ENCODE peak calls at places on chromosomes 7 and 10, in nine cellular contexts. B is aorta; Y is ascending aorta; L is hepatic stellate cell; F is stimulated activated CD8-positive, alpha-beta memory T cell treated with anti-CD3 and anti-CD28 coated beads, Interleukin-7, amount 100 ng/mL, for 24 hours; C is activated T-helper 9 cell treated with anti-CD3 and anti-CD28 coated beads, Interleukin-2, amount 50 U/mL, for 16 hours; W is pancreas; S is iPS-NIHi11; A is NCI-H1105. D is an unnamed sample.

GRCh38 chr10:30587522-30588031 is 42.0 kb downstream of the LYZL2 start:
- DNase-seq in B (peak), Y (peak), L (no peak), F (no peak), C (no peak), W (no peak), S (peak), A (no peak), D (no peak)

GRCh38 chr10:110500515-110500905 is 2.8 kb downstream of the DUSP5 start:
- DNase-seq in B (no peak), Y (no peak), L (peak), F (no peak), C (no peak), W (no peak), S (no peak), A (no peak), D (no peak)

GRCh38 chr7:149794665-149795064 is 21.3 kb upstream of the ZNF467 start:
- DNase-seq in B (no peak), Y (no peak), L (no peak), F (no peak), C (no peak), W (no peak), S (peak), A (no peak), D (no peak)

GRCh38 chr10:100653957-100654834 is 91.2 kb upstream of the PAX2 start:
- DNase-seq in B (no peak), Y (no peak), L (no peak), F (no peak), C (peak), W (no peak), S (peak), A (no peak), D (no peak)

GRCh38 chr7:138505361-138505873 is 45.4 kb downstream of the TRIM24 start:
- DNase-seq in B (no peak), Y (no peak), L (no peak), F (no peak), C (no peak), W (no peak), S (no peak), A (no peak), D (no peak)

GRCh38 chr10:95423327-95424005 is 132.7 kb upstream of the PDLIM1 start:
- DNase-seq in B (no peak), Y (no peak), L (no peak), F (no peak), C (no peak), W (no peak), S (no peak), A (no peak), D (no peak)

GRCh38 chr10:69446650-69447151 is 4.6 kb upstream of the TSPAN15 start:
- DNase-seq in B (no peak), Y (no peak), L (peak), F (no peak), C (no peak), W (no peak), S (no peak), A (no peak), D (peak)

GRCh38 chr10:12782537-12782936 is 219.0 kb downstream of the CCDC3 start:
- DNase-seq in B (no peak), Y (no peak), L (peak), F (peak), C (peak), W (no peak), S (peak), A (no peak), D (no peak)

GRCh38 chr7:1523208-1523607 is 7.3 kb upstream of the MAFK start:
- DNase-seq in B (peak), Y (no peak), L (no peak), F (no peak), C (no peak), W (no peak), S (no peak), A (no peak), D (no peak)

GRCh38 chr7:144738708-144739314 is 97.0 kb downstream of the TPK1 start:
- DNase-seq in B (no peak), Y (no peak), L (peak), F (no peak), C (no peak), W (no peak), S (peak), A (no peak), D (no peak)

GRCh38 chr10:35781643-35782035 is 139.5 kb upstream of the FZD8 start:
- DNase-seq in B (no peak), Y (no peak), L (no peak), F (no peak), C (no peak), W (no peak), S (peak), A (no peak), D (no peak)

GRCh38 chr10:33008499-33009243 is 50.6 kb upstream of the ITGB1 start:
- DNase-seq in B (no peak), Y (peak), L (peak), F (no peak), C (peak), W (peak), S (peak), A (peak), D (no peak)

GRCh38 chr7:23043441-23043840 is 29.5 kb upstream of the HYCC1 start:
- DNase-seq in B (no peak), Y (no peak), L (no peak), F (no peak), C (no peak), W (no peak), S (no peak), A (no peak), D (no peak)

GRCh38 chr7:121624922-121625321 is 228.8 kb upstream of the FAM3C start:
- DNase-seq in B (peak), Y (no peak), L (peak), F (no peak), C (no peak), W (peak), S (no peak), A (no peak), D (no peak)

GRCh38 chr7:137006293-137006692 is 137.8 kb downstream of the CHRM2 start:
- DNase-seq in B (no peak), Y (no peak), L (no peak), F (no peak), C (no peak), W (no peak), S (no peak), A (no peak), D (no peak)

GRCh38 chr10:69766161-69766910 is 35.4 kb upstream of the COL13A1 start:
- DNase-seq in B (no peak), Y (no peak), L (no peak), F (no peak), C (no peak), W (no peak), S (no peak), A (no peak), D (no peak)

GRCh38 chr10:88091490-88092061 is 228.2 kb downstream of the PTEN start:
- DNase-seq in B (no peak), Y (no peak), L (no peak), F (peak), C (peak), W (no peak), S (no peak), A (no peak), D (no peak)

GRCh38 chr7:18386590-18386989 is 109.0 kb upstream of the HDAC9 start:
- DNase-seq in B (no peak), Y (no peak), L (peak), F (no peak), C (no peak), W (no peak), S (no peak), A (no peak), D (no peak)

GRCh38 chr7:126605553-126605952 is 647.2 kb downstream of the GRM8 start:
- DNase-seq in B (no peak), Y (no peak), L (no peak), F (no peak), C (no peak), W (no peak), S (no peak), A (peak), D (no peak)

GRCh38 chr10:87863102-87863943 is at the start of the genes KLLN and PTEN:
- DNase-seq in B (peak), Y (peak), L (peak), F (peak), C (peak), W (peak), S (peak), A (peak), D (peak)

GRCh38 chr7:122679813-122680212 is 19.1 kb downstream of the RNF133 start:
- DNase-seq in B (no peak), Y (no peak), L (no peak), F (no peak), C (no peak), W (no peak), S (no peak), A (no peak), D (no peak)